ENCODE peak calls at places on chromosomes 5 and 9, in six cellular contexts. A is GM06990, D is GM23248, E is left ventricle myocardium inferior, S is breast epithelium, V is HCT116. W is an unnamed sample.

GRCh38 chr5:54311178-54311811 is 922 bp upstream of the ARL15 start:
- DNase-seq in A (peak), D (peak), E (no peak), S (no peak), V (no peak), W (no peak)

GRCh38 chr9:37994639-37995347 is 74.2 kb downstream of the SHB start:
- DNase-seq in A (peak), D (peak), E (peak), S (no peak), V (no peak), W (no peak)

GRCh38 chr5:124843596-124843899 is 97.1 kb upstream of the ZNF608 start:
- DNase-seq in A (no peak), D (no peak), E (no peak), S (no peak), V (no peak), W (no peak)

GRCh38 chr9:75071530-75072122 is 16.3 kb downstream of the NMRK1 start:
- DNase-seq in A (peak), D (no peak), E (no peak), S (no peak), V (peak), W (no peak)

GRCh38 chr9:92492781-92493401 is 10.6 kb upstream of the ASPN start:
- DNase-seq in A (no peak), D (no peak), E (no peak), S (no peak), V (no peak), W (no peak)

GRCh38 chr9:7452378-7452777 is 347.2 kb downstream of the DMAC1 start:
- DNase-seq in A (no peak), D (peak), E (no peak), S (no peak), V (no peak), W (peak)

GRCh38 chr9:14313378-14313940 is 482 bp downstream of the NFIB start:
- DNase-seq in A (no peak), D (peak), E (no peak), S (no peak), V (no peak), W (no peak)

GRCh38 chr9:101453776-101454570 is 18.4 kb upstream of the ALDOB start:
- DNase-seq in A (no peak), D (peak), E (no peak), S (no peak), V (no peak), W (no peak)

GRCh38 chr5:39624268-39624886 is 199.6 kb upstream of the DAB2 start:
- DNase-seq in A (no peak), D (peak), E (no peak), S (no peak), V (peak), W (no peak)

GRCh38 chr9:91937031-91937430 is 13.0 kb downstream of the ROR2 start:
- DNase-seq in A (no peak), D (no peak), E (no peak), S (no peak), V (no peak), W (no peak)

GRCh38 chr5:6166698-6167394 is 211.5 kb downstream of the MED10 start:
- DNase-seq in A (no peak), D (no peak), E (no peak), S (no peak), V (no peak), W (no peak)

GRCh38 chr9:95822583-95823431 is 52.7 kb upstream of the ERCC6L2 start:
- DNase-seq in A (peak), D (peak), E (no peak), S (no peak), V (peak), W (peak)

GRCh38 chr9:96874947-96875459 is 20.7 kb upstream of the ZNF782 start:
- DNase-seq in A (peak), D (peak), E (no peak), S (no peak), V (peak), W (no peak)

GRCh38 chr5:1105350-1106265 is 6.3 kb downstream of the SLC12A7 start:
- DNase-seq in A (no peak), D (no peak), E (no peak), S (no peak), V (no peak), W (no peak)

GRCh38 chr9:113803811-113804589 is 72.1 kb upstream of the ZNF618 start:
- DNase-seq in A (no peak), D (peak), E (no peak), S (no peak), V (no peak), W (no peak)

GRCh38 chr9:113808391-113809191 is 67.5 kb upstream of the ZNF618 start:
- DNase-seq in A (no peak), D (peak), E (peak), S (no peak), V (peak), W (peak)

GRCh38 chr9:113809192-113809482 is 67.0 kb upstream of the ZNF618 start:
- DNase-seq in A (no peak), D (no peak), E (no peak), S (no peak), V (no peak), W (no peak)

GRCh38 chr9:113805753-113806152 is 70.4 kb upstream of the ZNF618 start:
- DNase-seq in A (no peak), D (no peak), E (no peak), S (no peak), V (no peak), W (no peak)

GRCh38 chr9:113807173-113808061 is 68.7 kb upstream of the ZNF618 start:
- DNase-seq in A (peak), D (peak), E (peak), S (no peak), V (peak), W (peak)
- H3K4me3 ChIP-seq in A (no peak), D (peak), E (peak), S (no peak), V (no peak), W (peak)

GRCh38 chr5:174145091-174145490 is 99.6 kb downstream of the NSG2 start:
- DNase-seq in A (no peak), D (no peak), E (no peak), S (no peak), V (no peak), W (no peak)
- H3K4me3 ChIP-seq in A (no peak), D (no peak), E (no peak), S (no peak), V (no peak), W (no peak)

GRCh38 chr9:99057665-99058625 is 47.0 kb upstream of the TGFBR1 start:
- DNase-seq in A (peak), D (peak), E (no peak), S (no peak), V (no peak), W (peak)
- H3K4me3 ChIP-seq in A (no peak), D (no peak), E (no peak), S (no peak), V (no peak), W (no peak)

GRCh38 chr5:141483842-141484241 is 988 bp upstream of the PCDHGC4 start:
- DNase-seq in A (no peak), D (no peak), E (no peak), S (no peak), V (no peak), W (no peak)

GRCh38 chr5:141487131-141487530 is 1.8 kb upstream of the PCDHGC5 start:
- DNase-seq in A (no peak), D (no peak), E (no peak), S (no peak), V (no peak), W (no peak)

GRCh38 chr5:141484499-141485304 is at the start of gene PCDHGC4:
- DNase-seq in A (peak), D (peak), E (no peak), S (no peak), V (no peak), W (no peak)

GRCh38 chr5:141486091-141486490 is 1.3 kb downstream of the PCDHGC4 start:
- DNase-seq in A (no peak), D (no peak), E (no peak), S (no peak), V (no peak), W (no peak)

GRCh38 chr5:141485305-141486055 is 650 bp downstream of the PCDHGC4 start:
- DNase-seq in A (no peak), D (peak), E (no peak), S (no peak), V (no peak), W (no peak)
- H3K4me3 ChIP-seq in A (no peak), D (peak), E (peak), S (peak), V (no peak), W (no peak)

GRCh38 chr5:76401801-76402250 is 1.3 kb upstream of the IQGAP2 start:
- DNase-seq in A (peak), D (no peak), E (no peak), S (no peak), V (no peak), W (no peak)
- H3K4me3 ChIP-seq in A (peak), D (no peak), E (peak), S (peak), V (peak), W (no peak)

DNA sequence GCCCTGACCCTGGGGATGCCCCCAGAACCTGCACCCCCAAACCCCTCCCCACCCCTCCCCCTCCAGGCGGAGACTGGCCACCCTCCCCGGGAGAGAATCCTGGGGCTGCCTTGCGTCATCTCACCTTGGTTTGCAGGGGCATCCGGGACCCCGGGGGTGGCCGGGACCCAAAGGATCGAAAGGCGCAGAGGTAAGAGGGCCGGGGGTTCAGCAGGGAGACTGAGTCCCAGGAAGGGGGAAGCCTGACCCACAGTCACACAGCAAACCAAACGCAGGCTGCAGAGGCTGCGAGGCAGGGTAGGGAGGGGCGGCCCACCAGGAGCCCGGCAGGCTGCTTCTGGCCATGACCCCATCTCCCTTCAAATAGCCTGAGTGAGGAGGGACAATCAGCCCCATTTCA is 33.8 kb upstream of the ORM1 start:
- DNase-seq in A (no peak), D (no peak), E (peak), S (peak), V (no peak), W (no peak)
- H3K4me3 ChIP-seq in A (no peak), D (no peak), E (no peak), S (no peak), V (no peak), W (no peak)

DNA sequence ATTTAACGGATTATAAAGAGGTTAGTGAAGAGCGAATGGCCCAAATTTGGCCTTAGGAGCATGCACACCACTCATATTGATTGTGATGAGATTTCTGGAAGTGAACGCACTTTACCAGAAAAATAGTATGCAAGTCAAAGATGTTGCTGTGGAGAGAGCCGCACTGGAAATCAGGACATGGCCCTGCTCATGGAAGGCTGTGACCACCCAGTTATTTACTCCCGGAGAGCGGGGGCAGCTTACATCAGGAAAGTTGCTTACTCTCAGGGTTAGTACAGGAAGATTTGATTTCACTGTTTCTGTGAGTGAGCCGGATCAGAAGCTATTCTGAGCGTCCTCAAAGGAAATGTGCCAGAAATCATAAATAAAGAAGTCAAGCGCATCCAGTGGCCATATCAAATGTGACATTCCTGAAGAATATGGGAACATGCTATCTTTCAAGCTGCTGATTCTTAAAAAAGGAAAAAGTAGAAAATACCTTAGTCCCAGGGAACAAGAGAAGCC is 42.9 kb upstream of the STRBP start:
- DNase-seq in A (no peak), D (no peak), E (no peak), S (no peak), V (no peak), W (no peak)
- H3K4me3 ChIP-seq in A (no peak), D (no peak), E (no peak), S (no peak), V (no peak), W (no peak)

DNA sequence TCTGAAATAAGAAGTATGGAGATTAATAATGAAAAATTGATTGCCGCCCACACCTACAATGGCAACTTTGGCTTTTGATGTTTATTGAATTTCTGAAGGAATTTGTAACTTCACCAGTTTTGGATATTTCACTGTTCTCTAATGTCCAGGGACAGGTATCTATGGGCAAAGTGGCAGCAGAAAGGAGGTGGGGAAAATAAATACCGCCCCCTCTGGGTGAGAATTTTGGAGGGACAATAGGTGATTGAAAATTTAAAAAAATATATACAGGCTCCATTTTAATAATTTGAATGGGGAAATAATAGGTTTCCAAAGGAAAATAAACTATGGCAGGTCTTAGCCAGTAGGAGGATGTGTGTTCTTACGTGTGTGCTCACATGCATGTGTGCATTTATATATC is 1.3 kb downstream of the SCGB3A2 start:
- DNase-seq in A (no peak), D (no peak), E (no peak), S (no peak), V (no peak), W (no peak)
- H3K4me3 ChIP-seq in A (no peak), D (no peak), E (no peak), S (no peak), V (no peak), W (no peak)

DNA sequence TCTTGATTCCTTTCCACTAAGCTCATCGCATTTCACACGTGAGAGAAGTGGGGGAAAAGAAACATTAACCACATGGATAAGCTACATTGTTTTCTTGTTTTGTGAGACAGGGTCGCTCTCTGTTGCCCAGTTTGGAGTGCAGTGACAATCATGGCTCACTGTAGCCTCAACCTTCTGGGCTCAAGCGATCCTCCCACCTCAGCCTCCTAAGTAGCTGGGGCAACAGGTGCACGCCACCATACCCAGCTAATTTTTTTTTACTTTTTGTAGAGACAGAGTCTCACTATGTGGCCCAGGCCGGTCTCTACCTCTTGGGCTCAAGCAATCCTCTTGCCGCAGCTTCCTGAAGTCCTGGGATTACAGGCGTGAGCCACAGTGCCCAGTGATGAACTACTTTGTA is 2.8 kb downstream of the OTULIN start:
- DNase-seq in A (no peak), D (no peak), E (no peak), S (no peak), V (no peak), W (no peak)
- H3K4me3 ChIP-seq in A (peak), D (no peak), E (no peak), S (no peak), V (no peak), W (no peak)

GRCh38 chr5:143207058-143207457 is 196.4 kb downstream of the NR3C1 start:
- DNase-seq in A (no peak), D (no peak), E (no peak), S (no peak), V (no peak), W (no peak)
- H3K4me3 ChIP-seq in A (peak), D (no peak), E (no peak), S (no peak), V (no peak), W (no peak)